ENCODE peak calls at places on chromosomes 4 and X, in five cellular contexts. S is adrenal gland, I is heart right ventricle, Y is endodermal cell, E is SK-N-MC. Z is an unnamed sample.

GRCh38 chr4:36255575-36255974 is 11.3 kb upstream of the ARAP2 start:
- DNase-seq in S (no peak), Y (no peak), I (no peak), E (no peak), Z (peak; percentile 32)

GRCh38 chr4:153523171-153523757 is 57.1 kb downstream of the TMEM131L start:
- DNase-seq in E (no peak), Y (no peak), I (no peak), S (no peak), Z (no peak)

GRCh38 chr4:54265366-54265765 is 36.3 kb downstream of the PDGFRA start:
- DNase-seq in S (no peak), E (no peak), I (no peak), Y (no peak), Z (no peak)

GRCh38 chr4:163385466-163385865 is 41.8 kb downstream of the NPY5R start:
- DNase-seq in I (no peak), Y (peak; percentile 46), S (no peak), E (no peak), Z (no peak)

GRCh38 chr4:1293981-1294380 is 4.3 kb downstream of the MAEA start:
- DNase-seq in S (peak; percentile 75), I (peak; percentile 54), Y (peak; percentile 39), E (no peak), Z (no peak)

GRCh38 chr4:38065900-38066299 is 105.7 kb downstream of the PTTG2 start:
- DNase-seq in I (no peak), E (no peak), S (no peak), Y (no peak), Z (no peak)

GRCh38 chr4:3269105-3269927 is 20.4 kb downstream of the MSANTD1 start:
- DNase-seq in S (no peak), I (no peak), E (no peak), Y (peak; percentile 51), Z (no peak)

GRCh38 chr4:108140328-108140727 is 28.4 kb downstream of the LEF1 start:
- DNase-seq in S (no peak), I (no peak), E (no peak), Y (no peak), Z (no peak)

GRCh38 chrX:139776614-139777013 is 68.6 kb upstream of the MCF2 start:
- DNase-seq in Y (no peak), S (no peak), I (no peak), E (no peak), Z (no peak)
- H3K9me3 ChIP-seq in Y (peaks cover 9% of the 10 kb centered on the region), S (no peaks in the 10 kb centered on the region), I (no peaks in the 10 kb centered on the region), E (no peaks in the 10 kb centered on the region), Z (no peaks in the 10 kb centered on the region)

DNA sequence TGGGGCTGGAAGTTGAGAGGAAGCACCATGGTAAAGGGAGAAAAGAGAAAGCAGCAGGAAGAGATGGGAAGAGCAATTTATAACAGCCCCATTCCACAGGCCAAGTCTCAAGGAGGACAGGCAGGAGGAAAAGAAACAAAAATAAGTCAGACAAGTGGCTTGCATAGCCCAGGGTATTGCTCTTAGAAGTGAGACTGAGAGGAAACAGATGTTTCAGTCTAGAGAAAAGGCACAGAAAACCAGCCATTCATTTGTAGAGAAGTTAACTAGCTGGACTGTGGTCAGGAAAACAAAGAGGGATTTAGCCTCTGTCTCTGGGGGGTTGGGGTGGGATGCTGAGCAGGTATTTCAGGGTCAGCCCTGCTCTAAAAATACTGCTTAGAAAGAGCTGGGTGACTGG is 175.0 kb upstream of the ARHGEF9 start:
- DNase-seq in I (no peak), Y (no peak), E (no peak), S (no peak), Z (no peak)
- H3K9me3 ChIP-seq in I (no peaks in the 10 kb centered on the region), Y (no peaks in the 10 kb centered on the region), E (no peaks in the 10 kb centered on the region), S (no peaks in the 10 kb centered on the region), Z (no peaks in the 10 kb centered on the region)

GRCh38 chrX:63913719-63914118 is 128.7 kb upstream of the ARHGEF9 start:
- DNase-seq in Y (no peak), S (no peak), I (no peak), E (no peak), Z (no peak)

GRCh38 chrX:63920875-63921274 is 135.9 kb upstream of the ARHGEF9 start:
- DNase-seq in E (no peak), Y (no peak), I (no peak), S (no peak), Z (no peak)

GRCh38 chrX:63919081-63919480 is 134.1 kb upstream of the ARHGEF9 start:
- DNase-seq in Y (no peak), S (no peak), I (no peak), E (no peak), Z (no peak)

GRCh38 chrX:63918611-63919010 is 133.6 kb upstream of the ARHGEF9 start:
- DNase-seq in E (no peak), Y (peak; percentile 55), S (no peak), I (no peak), Z (no peak)

GRCh38 chrX:63917296-63917695 is 132.3 kb upstream of the ARHGEF9 start:
- DNase-seq in Y (no peak), I (no peak), E (no peak), S (no peak), Z (no peak)
- H3K9me3 ChIP-seq in Y (peaks cover 11% of the 10 kb centered on the region), I (no peaks in the 10 kb centered on the region), E (no peaks in the 10 kb centered on the region), S (no peaks in the 10 kb centered on the region), Z (no peaks in the 10 kb centered on the region)

GRCh38 chr4:133149932-133150642 is 993 bp downstream of the PCDH10 start:
- DNase-seq in S (peak; percentile 62), E (no peak), Y (no peak), I (no peak), Z (no peak)
- H3K9me3 ChIP-seq in S (no peaks in the 10 kb centered on the region), E (no peaks in the 10 kb centered on the region), Y (no peaks in the 10 kb centered on the region), I (no peaks in the 10 kb centered on the region), Z (no peaks in the 10 kb centered on the region)

GRCh38 chr4:8427262-8427661 is 13.3 kb downstream of the ACOX3 start:
- DNase-seq in Y (no peak), E (no peak), S (no peak), I (no peak), Z (no peak)

GRCh38 chr4:8428288-8429097 is 12.0 kb downstream of the ACOX3 start:
- DNase-seq in I (peak; percentile 93), E (no peak), S (peak; percentile 95), Y (peak; percentile 98), Z (peak; percentile 89)

GRCh38 chr4:8431553-8431952 is 9.0 kb downstream of the ACOX3 start:
- DNase-seq in Y (no peak), S (no peak), E (no peak), I (no peak), Z (no peak)

GRCh38 chr4:8422786-8423185 is 17.7 kb downstream of the ACOX3 start:
- DNase-seq in Y (no peak), E (no peak), S (no peak), I (no peak), Z (no peak)

DNA sequence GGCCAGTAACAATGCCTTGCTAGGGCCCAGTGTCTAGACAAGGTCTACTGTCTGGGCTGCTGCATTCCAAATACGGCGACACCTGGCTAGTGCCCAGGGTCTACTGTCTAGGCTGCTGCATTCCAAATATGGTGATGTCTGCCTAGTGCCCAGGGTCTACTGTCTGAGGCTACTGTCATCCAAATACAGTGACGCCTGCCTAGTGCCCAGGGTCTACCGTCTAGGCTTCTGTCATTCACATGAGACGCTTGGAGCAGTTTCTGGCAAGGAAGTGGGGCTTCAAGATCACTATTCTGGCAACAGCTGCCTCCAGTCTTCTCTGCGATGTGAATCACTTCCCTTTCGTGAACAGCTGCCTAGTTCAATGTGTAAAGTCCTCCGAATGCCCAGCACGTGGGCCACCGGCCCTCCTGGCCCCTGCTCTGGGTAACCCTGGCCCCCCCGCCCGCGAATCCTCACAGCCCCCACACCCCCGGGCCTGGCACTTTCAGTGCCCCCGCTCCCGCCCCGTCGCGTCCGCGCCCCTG is 12.7 kb downstream of the ACOX3 start:
- DNase-seq in I (no peak), Y (no peak), S (peak; percentile 75), E (no peak), Z (no peak)
- H3K9me3 ChIP-seq in I (no peaks in the 10 kb centered on the region), Y (peaks cover 35% of the 10 kb centered on the region), S (no peaks in the 10 kb centered on the region), E (no peaks in the 10 kb centered on the region), Z (no peaks in the 10 kb centered on the region)

DNA sequence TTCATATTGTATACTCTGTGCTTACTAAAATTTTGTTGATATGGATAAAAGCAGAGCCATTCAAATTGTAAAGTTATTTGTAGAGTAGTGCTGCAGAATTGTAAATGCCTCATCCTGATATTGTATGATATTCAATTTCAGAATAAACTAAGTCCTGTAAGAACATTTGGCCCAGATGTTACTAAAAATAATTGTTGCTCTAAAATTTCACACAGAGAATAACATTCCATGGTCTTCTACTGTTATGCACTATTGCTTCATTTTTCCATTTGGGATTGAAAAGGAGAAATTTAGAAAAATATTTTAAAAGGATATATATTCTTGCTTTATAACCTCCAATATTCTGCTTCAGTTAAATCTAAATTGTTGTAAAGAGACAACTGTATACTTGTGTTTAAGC is 195.6 kb downstream of the LARP7 start:
- DNase-seq in E (no peak), S (no peak), Y (no peak), I (no peak), Z (no peak)
- H3K9me3 ChIP-seq in E (no peaks in the 10 kb centered on the region), S (no peaks in the 10 kb centered on the region), Y (peaks cover 87% of the 10 kb centered on the region), I (no peaks in the 10 kb centered on the region), Z (peaks cover 3% of the 10 kb centered on the region)

DNA sequence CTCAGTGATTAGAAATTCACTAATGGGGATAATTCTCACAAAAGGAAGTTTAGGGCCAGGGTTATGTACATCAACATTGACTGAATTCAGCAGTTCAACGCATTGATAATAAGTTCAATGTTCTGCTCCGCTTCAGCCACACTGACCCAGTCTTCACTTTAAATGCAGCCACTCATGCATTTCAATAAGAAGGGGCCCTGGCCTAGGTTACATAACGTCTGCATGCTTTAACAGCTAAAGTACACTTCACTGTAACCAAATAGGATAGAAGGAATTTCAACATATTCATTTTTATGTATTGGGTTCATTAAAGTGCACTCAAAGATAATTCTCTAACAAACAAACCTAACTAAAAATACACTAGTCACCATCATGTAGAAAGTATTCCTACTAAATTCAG is 12.8 kb upstream of the TSPAN7 start:
- DNase-seq in E (no peak), I (no peak), Y (no peak), S (no peak), Z (no peak)
- H3K9me3 ChIP-seq in E (no peaks in the 10 kb centered on the region), I (no peaks in the 10 kb centered on the region), Y (no peaks in the 10 kb centered on the region), S (no peaks in the 10 kb centered on the region), Z (no peaks in the 10 kb centered on the region)

GRCh38 chr4:49044270-49044669 is 58.2 kb downstream of the CWH43 start:
- DNase-seq in S (no peak), I (no peak), Y (no peak), E (no peak), Z (no peak)
- H3K9me3 ChIP-seq in S (no peaks in the 10 kb centered on the region), I (no peaks in the 10 kb centered on the region), Y (peaks cover 41% of the 10 kb centered on the region), E (no peaks in the 10 kb centered on the region), Z (no peaks in the 10 kb centered on the region)

Z was measured in T-helper 17 cell.